ENCODE peak calls at places on chromosomes 6 and 20, in eight cellular contexts. R is activated gamma-delta T cell treated with Interleukin-2 at 50 U/mL for 16 hours; Z is Panc1; I is left colon; D is WTC11; T is HepG2; L is stimulated activated CD4-positive, alpha-beta T cell treated with anti-CD3 and anti-CD28 coated beads, Interleukin-4, amount 100 ng/mL, for 1 hour; C is stimulated activated CD8-positive, alpha-beta memory T cell treated with anti-CD3 and anti-CD28 coated beads, Interleukin-7, amount 100 ng/mL, for 1 hour. M is an unnamed sample.

GRCh38 chr6:69580696-69581095 is 216.1 kb downstream of the LMBRD1 start:
- DNase-seq in R (no peak), Z (no peak), I (no peak), D (no peak), T (no peak), L (no peak), C (no peak), M (no peak)

GRCh38 chr20:61737346-61737745 is 328.3 kb downstream of the TAF4 start:
- DNase-seq in R (no peak), Z (no peak), I (no peak), D (no peak), T (no peak), L (no peak), C (no peak), M (no peak)

GRCh38 chr20:1950836-1951235 is 43.0 kb downstream of the PDYN start:
- DNase-seq in R (no peak), Z (no peak), I (no peak), D (peak; percentile 30), T (no peak), L (no peak), C (no peak), M (no peak)

GRCh38 chr6:2101213-2101612 is 144.2 kb downstream of the GMDS start:
- DNase-seq in R (no peak), Z (no peak), I (no peak), D (no peak), T (no peak), L (no peak), C (no peak), M (no peak)

GRCh38 chr20:58568441-58568931 is 53.3 kb upstream of the APCDD1L start:
- DNase-seq in R (no peak), Z (no peak), I (no peak), D (peak; percentile 6), T (no peak), L (no peak), C (no peak), M (no peak)

GRCh38 chr6:123333000-123333756 is 303.6 kb downstream of the TRDN start:
- DNase-seq in R (no peak), Z (no peak), I (no peak), D (no peak), T (no peak), L (no peak), C (no peak), M (no peak)

GRCh38 chr6:13278991-13279390 is 49.3 kb downstream of the TBC1D7 start:
- DNase-seq in R (no peak), Z (no peak), I (no peak), D (no peak), T (no peak), L (no peak), C (no peak), M (no peak)

GRCh38 chr6:149450679-149451360 is 34.0 kb downstream of the ZC3H12D start:
- DNase-seq in R (no peak), Z (no peak), I (peak; percentile 47), D (peak; percentile 54), T (no peak), L (no peak), C (no peak), M (peak; percentile 18)

GRCh38 chr6:6689413-6690143 is 101.1 kb downstream of the LY86 start:
- DNase-seq in R (no peak), Z (no peak), I (no peak), D (no peak), T (no peak), L (no peak), C (no peak), M (no peak)

GRCh38 chr20:45300961-45301360 is 5.7 kb upstream of the RBPJL start:
- DNase-seq in R (no peak), Z (no peak), I (no peak), D (peak; percentile 82), T (peak; percentile 56), L (peak; percentile 50), C (no peak), M (peak; percentile 64)

GRCh38 chr20:24968278-24968677 is 19.2 kb downstream of the CST7 start:
- DNase-seq in R (no peak), Z (no peak), I (peak; percentile 21), D (no peak), T (no peak), L (no peak), C (no peak), M (no peak)

GRCh38 chr20:1722513-1723050 is 65.0 kb upstream of the SIRPG start:
- DNase-seq in R (no peak), Z (no peak), I (no peak), D (no peak), T (no peak), L (no peak), C (no peak), M (no peak)

GRCh38 chr20:57953638-57954037 is 243.8 kb upstream of the PMEPA1 start:
- DNase-seq in R (no peak), Z (no peak), I (no peak), D (no peak), T (no peak), L (no peak), C (no peak), M (no peak)

GRCh38 chr6:107292570-107293285 is 166.6 kb downstream of the PDSS2 start:
- DNase-seq in R (no peak), Z (no peak), I (no peak), D (no peak), T (no peak), L (no peak), C (no peak), M (no peak)